ENCODE peak calls at places on chromosomes 6 and 20, in ten cellular contexts. U is OCI-LY7; M is GM10248; C is PC-3; Y is AG09309; I is A549; W is ascending aorta; D is GM13976; S is CD4-positive, alpha-beta T cell; G is uterus. L is an unnamed sample.
A peak's percentile ranks its signal among the peaks of the same experiment; 100 is the strongest.

GRCh38 chr6:23940466-23940865 is 185.5 kb upstream of the NRSN1 start:
- DNase-seq in U (no peak), M (no peak), C (no peak), Y (no peak), I (no peak), W (no peak), D (no peak), S (no peak), G (no peak), L (no peak)

GRCh38 chr6:118810420-118811027 is 83.4 kb upstream of the ASF1A start:
- DNase-seq in U (peak; percentile 50), M (peak; percentile 32), C (no peak), Y (no peak), I (no peak), W (no peak), D (no peak), S (peak; percentile 58), G (no peak), L (peak; percentile 38)

GRCh38 chr20:23446505-23446904 is 6.2 kb downstream of the CST11 start:
- DNase-seq in U (peak; percentile 45), M (peak; percentile 62), C (peak; percentile 60), Y (no peak), I (peak; percentile 62), W (no peak), D (peak; percentile 74), S (no peak), G (peak; percentile 30), L (no peak)

GRCh38 chr20:1364106-1364505 is 28.7 kb downstream of the FKBP1A start:
- DNase-seq in U (no peak), M (no peak), C (no peak), Y (no peak), I (no peak), W (no peak), D (no peak), S (no peak), G (no peak), L (no peak)

GRCh38 chr6:17968081-17968518 is 19.3 kb downstream of the KIF13A start:
- DNase-seq in U (no peak), M (no peak), C (peak; percentile 69), Y (no peak), I (no peak), W (no peak), D (no peak), S (no peak), G (no peak), L (no peak)

GRCh38 chr20:3663031-3663701 is at the start of gene GFRA4:
- DNase-seq in U (no peak), M (no peak), C (no peak), Y (no peak), I (no peak), W (no peak), D (no peak), S (no peak), G (no peak), L (no peak)

GRCh38 chr20:2692886-2693285 is 306 bp downstream of the EBF4 start:
- DNase-seq in U (peak; percentile 24), M (peak; percentile 46), C (no peak), Y (no peak), I (no peak), W (no peak), D (peak; percentile 68), S (no peak), G (no peak), L (no peak)

GRCh38 chr6:100427452-100427851 is 37.3 kb downstream of the SIM1 start:
- DNase-seq in U (no peak), M (no peak), C (no peak), Y (no peak), I (no peak), W (no peak), D (no peak), S (no peak), G (no peak), L (no peak)

GRCh38 chr6:93894521-93894920 is 475.2 kb upstream of the EPHA7 start:
- DNase-seq in U (no peak), M (no peak), C (no peak), Y (no peak), I (no peak), W (no peak), D (no peak), S (no peak), G (no peak), L (no peak)

GRCh38 chr20:58447733-58448391 is 58.8 kb downstream of the VAPB start:
- DNase-seq in U (peak; percentile 61), M (peak; percentile 63), C (peak; percentile 86), Y (no peak), I (peak; percentile 62), W (no peak), D (peak; percentile 68), S (peak; percentile 53), G (no peak), L (no peak)

GRCh38 chr6:138307816-138308727 is 69.6 kb upstream of the SMIM28 start:
- DNase-seq in U (no peak), M (no peak), C (no peak), Y (peak; percentile 44), I (no peak), W (no peak), D (no peak), S (no peak), G (no peak), L (no peak)

GRCh38 chr6:108108374-108108773 is 33.8 kb upstream of the OSTM1 start:
- DNase-seq in U (no peak), M (no peak), C (no peak), Y (no peak), I (no peak), W (no peak), D (no peak), S (no peak), G (no peak), L (no peak)

DNA sequence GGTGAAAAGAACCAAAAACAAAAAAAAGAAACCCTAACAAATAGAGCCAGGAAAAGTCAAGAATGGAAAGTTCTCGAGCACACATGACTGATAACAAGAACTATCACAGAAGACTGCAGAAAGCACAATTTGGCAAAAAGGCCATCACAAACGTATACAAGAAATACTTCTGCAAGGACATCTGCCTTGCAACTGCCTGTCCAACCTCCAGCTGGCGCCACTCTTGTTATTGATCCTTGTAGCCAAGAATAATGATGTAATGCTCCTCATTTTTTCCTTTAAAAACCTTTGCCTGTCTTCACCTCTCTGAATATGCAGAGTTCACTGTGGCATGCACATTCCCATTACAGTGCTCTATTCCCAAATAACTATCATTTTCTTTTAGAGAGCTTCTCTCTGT is 87.9 kb upstream of the BMP5 start:
- DNase-seq in U (no peak), M (no peak), C (peak; percentile 28), Y (no peak), I (no peak), W (no peak), D (no peak), S (no peak), G (no peak), L (no peak)
- TF ChIP-seq CTCF in U (peak; percentile 34), M (no peak), C (peak; percentile 62), Y (peak; percentile 31), I (no peak), W (no peak), D (no peak), S (no peak), G (no peak), L (peak; percentile 12)

GRCh38 chr6:43386492-43386891 is 17.0 kb upstream of the ZNF318 start:
- DNase-seq in U (no peak), M (peak; percentile 46), C (no peak), Y (no peak), I (no peak), W (no peak), D (no peak), S (no peak), G (no peak), L (no peak)
- TF ChIP-seq CTCF in U (peak; percentile 66), M (no peak), C (no peak), Y (peak; percentile 39), I (no peak), W (no peak), D (no peak), S (peak; percentile 54), G (no peak), L (peak; percentile 14)

GRCh38 chr6:69421986-69422385 is 374.8 kb downstream of the LMBRD1 start:
- DNase-seq in U (no peak), M (no peak), C (no peak), Y (no peak), I (no peak), W (no peak), D (no peak), S (no peak), G (no peak), L (no peak)

GRCh38 chr6:69424581-69424980 is 372.2 kb downstream of the LMBRD1 start:
- DNase-seq in U (no peak), M (no peak), C (no peak), Y (no peak), I (no peak), W (no peak), D (no peak), S (no peak), G (no peak), L (no peak)

GRCh38 chr6:69421270-69421669 is 375.5 kb downstream of the LMBRD1 start:
- DNase-seq in U (no peak), M (no peak), C (no peak), Y (no peak), I (no peak), W (no peak), D (no peak), S (no peak), G (no peak), L (no peak)

GRCh38 chr6:69422474-69422873 is 374.3 kb downstream of the LMBRD1 start:
- DNase-seq in U (no peak), M (no peak), C (no peak), Y (no peak), I (no peak), W (no peak), D (no peak), S (no peak), G (no peak), L (no peak)

DNA sequence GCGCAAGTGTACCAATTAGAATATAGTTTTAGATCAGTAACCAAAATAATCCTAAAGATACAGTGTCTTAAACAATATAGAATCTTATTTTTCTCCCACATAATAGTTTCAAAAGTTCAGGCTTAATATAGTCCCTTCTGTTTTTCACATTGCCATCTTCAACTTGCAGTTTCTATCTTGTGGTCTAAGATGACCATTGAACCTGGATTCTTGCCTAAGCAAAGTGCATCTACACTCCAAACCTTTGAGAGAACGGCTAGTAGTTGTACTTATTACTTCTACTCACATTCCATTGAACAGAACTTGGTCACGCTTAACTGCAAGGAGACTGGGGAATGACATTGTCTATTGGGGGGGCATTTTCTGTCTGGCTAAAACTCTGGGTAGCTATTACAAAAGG is 373.0 kb downstream of the LMBRD1 start:
- DNase-seq in U (no peak), M (no peak), C (no peak), Y (no peak), I (no peak), W (no peak), D (no peak), S (no peak), G (no peak), L (no peak)
- TF ChIP-seq CTCF in U (no peak), M (no peak), C (no peak), Y (no peak), I (no peak), W (no peak), D (no peak), S (no peak), G (no peak), L (no peak)

DNA sequence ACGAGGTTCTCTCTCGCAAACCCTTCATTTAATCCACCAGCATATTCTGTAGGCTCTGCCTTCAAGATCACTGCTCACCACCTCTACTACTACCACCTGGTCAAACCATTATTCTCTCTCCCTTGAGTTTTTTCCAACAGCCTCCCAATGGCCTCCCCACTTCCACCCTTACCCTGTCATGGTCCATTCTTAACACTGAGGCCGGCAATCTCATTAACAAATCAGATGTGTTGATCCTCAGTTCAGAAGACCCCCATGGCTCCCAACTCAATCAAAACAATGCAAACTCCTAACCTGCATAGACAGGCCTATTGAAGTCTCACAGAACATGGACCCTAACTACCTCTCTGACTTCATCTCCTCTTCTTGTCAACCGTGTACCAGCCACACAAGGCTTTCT is 2.2 kb downstream of the AURKA start:
- DNase-seq in U (no peak), M (no peak), C (no peak), Y (no peak), I (no peak), W (no peak), D (no peak), S (no peak), G (no peak), L (no peak)
- TF ChIP-seq CTCF in U (no peak), M (no peak), C (no peak), Y (no peak), I (no peak), W (no peak), D (no peak), S (no peak), G (no peak), L (no peak)

L was measured in GM06990.